ENCODE peak calls at places on chromosomes 4 and X, in eight cellular contexts. J, Y, S, Q, M, G, K and N are unnamed samples.

GRCh38 chrX:66635360-66635759 is 3.5 kb downstream of the EDA2R start:
- DNase-seq in J (peak), Y (no peak), S (peak), Q (no peak), M (no peak), G (no peak), K (no peak), N (no peak)

GRCh38 chr4:128380306-128380705 is 92.7 kb upstream of the PGRMC2 start:
- DNase-seq in J (no peak), Y (no peak), S (no peak), Q (no peak), M (no peak), G (no peak), K (no peak), N (no peak)

GRCh38 chrX:134622813-134623185 is 35.5 kb downstream of the PLAC1 start:
- DNase-seq in J (peak), Y (no peak), S (peak), Q (no peak), M (no peak), G (no peak), K (no peak), N (no peak)

GRCh38 chrX:1524874-1525582 is 12.0 kb downstream of the P2RY8 start:
- DNase-seq in J (no peak), Y (no peak), S (no peak), Q (no peak), M (no peak), G (no peak), K (no peak), N (no peak)

GRCh38 chr4:160947653-160948052 is 1216.1 kb downstream of the FSTL5 start:
- DNase-seq in J (no peak), Y (no peak), S (no peak), Q (no peak), M (no peak), G (no peak), K (no peak), N (no peak)

GRCh38 chr4:76780781-76781697 is 116.9 kb downstream of the SOWAHB start:
- DNase-seq in J (no peak), Y (no peak), S (no peak), Q (no peak), M (no peak), G (no peak), K (no peak), N (no peak)

GRCh38 chrX:80667967-80668366 is 141.7 kb downstream of the BRWD3 start:
- DNase-seq in J (no peak), Y (no peak), S (no peak), Q (peak), M (no peak), G (no peak), K (no peak), N (no peak)

GRCh38 chr4:30717208-30718020 is 2.8 kb upstream of the PCDH7 start:
- DNase-seq in J (peak), Y (peak), S (peak), Q (no peak), M (peak), G (no peak), K (no peak), N (peak)

GRCh38 chr4:141133146-141134006 is at the start of gene RNF150:
- DNase-seq in J (peak), Y (peak), S (peak), Q (peak), M (peak), G (no peak), K (peak), N (peak)

GRCh38 chr4:122117743-122118142 is 34.4 kb upstream of the BLTP1 start:
- DNase-seq in J (no peak), Y (no peak), S (no peak), Q (no peak), M (no peak), G (no peak), K (no peak), N (no peak)

GRCh38 chr4:152735302-152735917 is 44.1 kb downstream of the TIGD4 start:
- DNase-seq in J (peak), Y (peak), S (peak), Q (no peak), M (no peak), G (no peak), K (peak), N (peak)

GRCh38 chrX:16472345-16472744 is 177.6 kb upstream of the S100G start:
- DNase-seq in J (no peak), Y (no peak), S (no peak), Q (no peak), M (no peak), G (no peak), K (no peak), N (no peak)

GRCh38 chrX:97006167-97006566 is 122.5 kb downstream of the RPA4 start:
- DNase-seq in J (no peak), Y (no peak), S (no peak), Q (no peak), M (no peak), G (no peak), K (no peak), N (no peak)

GRCh38 chrX:105695451-105695850 is 126.9 kb upstream of the NRK start:
- DNase-seq in J (peak), Y (no peak), S (peak), Q (no peak), M (no peak), G (no peak), K (peak), N (no peak)

GRCh38 chrX:136126892-136127406 is 20.4 kb upstream of the FHL1 start:
- DNase-seq in J (no peak), Y (peak), S (peak), Q (no peak), M (no peak), G (no peak), K (no peak), N (no peak)

GRCh38 chr4:183362916-183363542 is 40.8 kb upstream of the CLDN24 start:
- DNase-seq in J (no peak), Y (no peak), S (peak), Q (no peak), M (no peak), G (no peak), K (no peak), N (peak)

GRCh38 chr4:41216294-41217019 is 2.1 kb upstream of the APBB2 start:
- DNase-seq in J (peak), Y (peak), S (peak), Q (peak), M (peak), G (peak), K (peak), N (peak)

GRCh38 chr4:86892639-86892965 is 380 bp upstream of the C4orf36 start:
- DNase-seq in J (no peak), Y (no peak), S (no peak), Q (peak), M (no peak), G (no peak), K (no peak), N (no peak)

GRCh38 chrX:152896450-152896849 is 1.4 kb upstream of the ZNF185 start:
- DNase-seq in J (no peak), Y (no peak), S (no peak), Q (no peak), M (no peak), G (no peak), K (no peak), N (no peak)

GRCh38 chrX:22121161-22121560 is 89.0 kb downstream of the PHEX start:
- DNase-seq in J (no peak), Y (no peak), S (no peak), Q (no peak), M (no peak), G (no peak), K (no peak), N (no peak)

GRCh38 chrX:41605144-41605543 is 83.6 kb upstream of the GPR34 start:
- DNase-seq in J (no peak), Y (no peak), S (no peak), Q (no peak), M (no peak), G (no peak), K (no peak), N (peak)